ENCODE peak calls at places on chromosomes 4 and X, in five cellular contexts. E, W, T, A and K are unnamed samples.

GRCh38 chrX:3717742-3718420 is 4.4 kb upstream of the PRKX start:
- DNase-seq in E (no peak), W (no peak), T (no peak), A (no peak), K (no peak)

GRCh38 chr4:128388352-128388630 is 100.7 kb upstream of the PGRMC2 start:
- DNase-seq in E (no peak), W (no peak), T (no peak), A (no peak), K (no peak)

GRCh38 chr4:119646347-119647071 is 17.9 kb upstream of the PDE5A start:
- DNase-seq in E (no peak), W (no peak), T (no peak), A (no peak), K (no peak)

GRCh38 chr4:13912966-13913365 is 285.4 kb upstream of the BOD1L1 start:
- DNase-seq in E (no peak), W (no peak), T (no peak), A (no peak), K (no peak)

GRCh38 chr4:61572160-61572559 is 372.0 kb downstream of the ADGRL3 start:
- DNase-seq in E (no peak), W (no peak), T (no peak), A (no peak), K (no peak)

GRCh38 chr4:28167411-28167810 is 1306.8 kb downstream of the STIM2 start:
- DNase-seq in E (no peak), W (no peak), T (no peak), A (no peak), K (no peak)

GRCh38 chr4:102312447-102312846 is 32.8 kb downstream of the SLC39A8 start:
- DNase-seq in E (no peak), W (no peak), T (no peak), A (no peak), K (no peak)

GRCh38 chrX:47484885-47485284 is 1.9 kb upstream of the ZNF41 start:
- DNase-seq in E (no peak), W (no peak), T (no peak), A (no peak), K (no peak)

GRCh38 chrX:98380556-98380955 is 1496.8 kb downstream of the RPA4 start:
- DNase-seq in E (no peak), W (no peak), T (no peak), A (peak; percentile 45), K (no peak)

GRCh38 chr4:186701273-186701672 is 22.4 kb downstream of the FAT1 start:
- DNase-seq in E (no peak), W (peak; percentile 62), T (no peak), A (peak; percentile 64), K (no peak)

GRCh38 chr4:155535802-155536454 is 130.7 kb upstream of the GUCY1A1 start:
- DNase-seq in E (no peak), W (no peak), T (no peak), A (no peak), K (no peak)

GRCh38 chr4:111812760-111813159 is 332.5 kb upstream of the FAM241A start:
- DNase-seq in E (no peak), W (no peak), T (no peak), A (no peak), K (no peak)

GRCh38 chr4:53366301-53366716 is 448 bp upstream of the SCFD2 start:
- DNase-seq in E (no peak), W (no peak), T (no peak), A (no peak), K (no peak)

GRCh38 chr4:159103406-159104131 is 690 bp downstream of the RAPGEF2 start:
- DNase-seq in E (peak; percentile 71), W (no peak), T (no peak), A (peak; percentile 72), K (no peak)

GRCh38 chr4:159105761-159106243 is 2.9 kb downstream of the RAPGEF2 start:
- DNase-seq in E (peak; percentile 48), W (peak; percentile 59), T (peak; percentile 57), A (no peak), K (no peak)

GRCh38 chr4:159105063-159105414 is 2.2 kb downstream of the RAPGEF2 start:
- DNase-seq in E (no peak), W (no peak), T (no peak), A (no peak), K (no peak)

GRCh38 chr4:159101983-159102622 is 776 bp upstream of the RAPGEF2 start:
- DNase-seq in E (no peak), W (no peak), T (no peak), A (no peak), K (no peak)

DNA sequence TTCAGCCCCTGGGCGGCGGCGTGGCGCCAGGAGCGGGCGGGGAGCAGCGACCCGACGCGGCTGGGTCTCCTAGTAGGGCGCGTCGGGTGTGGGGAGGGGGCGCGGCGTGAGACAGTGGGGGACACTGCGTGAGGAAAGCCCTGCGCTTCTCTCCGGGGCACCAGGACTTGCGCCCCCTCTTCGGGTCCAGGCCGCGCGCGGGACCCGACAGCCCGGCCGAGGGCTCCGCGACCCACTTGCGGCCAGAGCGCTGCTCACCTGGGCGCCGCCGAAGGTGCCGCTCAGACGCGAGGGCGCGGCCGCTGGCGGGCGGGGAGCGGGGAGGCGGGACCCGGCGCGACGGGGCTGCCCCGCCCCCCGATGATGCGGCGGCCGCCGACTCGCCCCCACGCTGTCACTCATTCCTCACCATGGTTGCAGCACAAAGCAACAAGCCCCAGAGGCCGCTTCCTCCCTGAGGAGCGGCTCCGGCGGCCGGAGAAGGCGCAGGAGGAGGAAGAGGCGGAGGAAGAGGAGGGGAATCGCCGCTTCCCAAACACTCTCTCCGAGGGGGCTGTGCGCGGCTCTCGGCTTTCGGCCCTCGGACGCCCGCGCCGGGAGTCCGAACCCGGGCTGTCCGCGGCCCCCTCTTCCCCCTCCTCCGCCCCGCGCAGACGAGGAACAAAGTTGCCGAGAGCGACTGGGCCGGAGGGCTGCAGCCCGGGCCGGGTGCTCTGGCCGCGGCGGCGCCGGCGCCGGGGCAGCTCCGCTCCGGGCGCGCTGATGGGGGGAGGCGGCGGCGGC is at the start of gene RAPGEF2:
- DNase-seq in E (peak; percentile 94), W (peak; percentile 84), T (peak; percentile 52), A (peak; percentile 91), K (peak; percentile 89)
- TF ChIP-seq EZH2 in E (no peak), W (no peak), T (no peak), A (no peak), K (no peak)

GRCh38 chr4:82900335-82901128 is at the start of gene THAP9:
- DNase-seq in E (peak; percentile 97), W (peak; percentile 98), T (peak; percentile 96), A (peak; percentile 90), K (peak; percentile 99)
- TF ChIP-seq POLR2A in E (peak; percentile 94), W (peak; percentile 92), T (peak; percentile 93), A (peak; percentile 78), K (peak; percentile 92)

GRCh38 chr4:57103051-57103450 is 7.1 kb downstream of the IGFBP7 start:
- DNase-seq in E (no peak), W (no peak), T (no peak), A (no peak), K (no peak)
- TF ChIP-seq RAD21 in E (no peak), W (no peak), T (no peak), A (no peak), K (no peak)

GRCh38 chr4:113888006-113888405 is 91.4 kb downstream of the ARSJ start:
- DNase-seq in E (no peak), W (no peak), T (no peak), A (no peak), K (no peak)

GRCh38 chr4:113899260-113900177 is 79.9 kb downstream of the ARSJ start:
- DNase-seq in E (no peak), W (no peak), T (peak; percentile 45), A (no peak), K (no peak)

DNA sequence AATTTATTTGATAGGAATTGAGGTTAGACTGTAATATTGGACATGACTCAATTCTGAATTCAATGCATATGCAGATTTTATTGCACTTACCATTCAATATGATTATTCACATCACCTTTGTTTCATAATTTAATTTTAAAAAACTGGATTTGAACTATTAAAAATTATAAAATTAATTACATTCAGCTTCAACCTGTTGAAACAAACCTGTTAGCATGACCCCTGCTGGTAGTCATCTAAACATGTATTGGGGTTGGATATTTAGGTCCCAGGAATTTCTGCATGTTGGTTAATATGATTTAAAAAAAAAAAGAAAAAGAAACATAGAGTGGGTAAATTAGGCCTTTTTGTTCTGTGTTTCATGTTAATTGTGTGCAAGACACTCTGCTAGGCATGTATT is 85.9 kb downstream of the ARSJ start:
- DNase-seq in E (no peak), W (peak; percentile 14), T (no peak), A (no peak), K (no peak)
- TF ChIP-seq EZH2 in E (no peak), W (no peak), T (no peak), A (no peak), K (no peak)

DNA sequence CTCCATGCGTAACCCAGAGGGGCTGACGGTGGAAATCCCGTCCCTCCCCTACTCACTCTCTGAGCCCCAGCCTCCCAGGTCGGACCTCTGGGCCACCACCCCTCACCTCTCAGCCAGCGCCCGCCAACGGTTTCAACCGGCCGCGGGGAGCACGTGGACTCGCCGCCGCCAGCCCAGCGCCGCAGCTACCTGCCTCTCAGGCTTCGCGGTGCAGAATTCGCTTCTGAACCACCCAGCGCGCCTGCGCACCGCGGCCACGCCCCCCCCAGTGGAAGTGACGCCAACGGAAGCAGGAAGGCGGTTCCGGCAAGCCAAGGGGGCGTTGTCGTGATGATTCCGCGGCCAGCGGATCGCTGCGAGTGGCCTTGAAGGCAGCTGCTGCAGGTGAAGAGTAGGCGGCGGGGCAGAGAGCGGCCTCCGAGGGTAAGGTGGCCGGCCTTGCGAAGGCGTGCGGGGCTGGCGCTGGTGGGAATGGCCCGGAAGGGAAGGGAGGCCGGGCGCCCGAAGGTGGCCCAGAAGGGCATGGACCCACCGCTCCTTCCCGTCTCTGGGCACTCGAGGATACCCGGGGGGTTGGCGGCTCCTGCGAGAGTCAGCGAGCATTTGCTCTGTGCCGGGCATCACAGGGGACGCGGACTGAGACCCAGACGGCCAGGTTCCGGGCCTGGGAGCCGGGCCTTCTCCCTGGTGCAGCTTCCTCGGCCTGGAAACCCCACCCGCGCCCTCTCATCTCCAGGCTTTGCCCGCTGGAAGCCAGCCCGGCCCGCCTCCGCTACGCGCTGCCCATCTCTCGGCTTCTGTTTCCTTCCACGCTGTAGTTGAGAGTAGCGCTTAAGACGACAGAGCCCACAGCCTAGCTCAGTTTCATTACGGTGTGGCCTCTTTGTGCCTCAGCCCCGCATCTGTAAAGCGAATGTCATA is at the start of the genes LYAR and ZBTB49:
- DNase-seq in E (peak; percentile 95), W (peak; percentile 86), T (peak; percentile 69), A (peak; percentile 99), K (peak; percentile 76)
- TF ChIP-seq POLR2A in E (peak; percentile 92), W (peak; percentile 74), T (peak; percentile 96), A (peak; percentile 75), K (peak; percentile 87)

GRCh38 chr4:24396988-24397387 is 187.4 kb downstream of the DHX15 start:
- DNase-seq in E (no peak), W (no peak), T (no peak), A (no peak), K (no peak)

GRCh38 chr4:24394041-24394440 is 190.3 kb downstream of the DHX15 start:
- DNase-seq in E (no peak), W (no peak), T (no peak), A (no peak), K (no peak)

GRCh38 chr4:24392613-24393012 is 191.7 kb downstream of the DHX15 start:
- DNase-seq in E (no peak), W (no peak), T (no peak), A (no peak), K (no peak)

GRCh38 chr4:24400537-24400936 is 183.8 kb downstream of the DHX15 start:
- DNase-seq in E (no peak), W (no peak), T (no peak), A (no peak), K (no peak)

GRCh38 chr4:24395937-24396336 is 188.4 kb downstream of the DHX15 start:
- DNase-seq in E (no peak), W (no peak), T (no peak), A (no peak), K (no peak)
- TF ChIP-seq RAD21 in E (no peak), W (no peak), T (no peak), A (peak; percentile 64), K (peak; percentile 21)

GRCh38 chrX:153510383-153510782 is 7.1 kb upstream of the ATP2B3 start:
- DNase-seq in E (no peak), W (no peak), T (no peak), A (no peak), K (no peak)
- TF ChIP-seq EZH2 in E (no peak), W (no peak), T (no peak), A (no peak), K (no peak)